ENCODE peak calls at places on chromosomes 11 and 22, in nine cellular contexts. D is fibroblast of the aortic adventitia, Z is fibroblast of lung, M is AG04450, W is ovary, C is IMR-90, E is A549, O is heart right ventricle, X is neural progenitor cell. R is an unnamed sample.

GRCh38 chr11:45473491-45473890 is 187.3 kb upstream of the SYT13 start:
- DNase-seq in D (no peak), Z (no peak), M (no peak), W (no peak), C (no peak), E (no peak), O (no peak), X (no peak), R (no peak)

GRCh38 chr22:32836286-32836859 is 34.9 kb downstream of the TIMP3 start:
- DNase-seq in D (peak; percentile 34), Z (no peak), M (no peak), W (no peak), C (peak; percentile 22), E (peak; percentile 18), O (no peak), X (peak; percentile 45), R (peak; percentile 38)

GRCh38 chr22:20519558-20519957 is 12.1 kb downstream of the MED15 start:
- DNase-seq in D (no peak), Z (no peak), M (no peak), W (no peak), C (no peak), E (no peak), O (no peak), X (no peak), R (no peak)

GRCh38 chr22:47592791-47593190 is 830.3 kb downstream of the TBC1D22A start:
- DNase-seq in D (no peak), Z (no peak), M (no peak), W (no peak), C (no peak), E (no peak), O (no peak), X (no peak), R (no peak)

GRCh38 chr11:93123351-93123898 is 74.4 kb downstream of the SLC36A4 start:
- DNase-seq in D (peak; percentile 62), Z (peak; percentile 49), M (no peak), W (no peak), C (peak; percentile 54), E (no peak), O (peak; percentile 40), X (no peak), R (peak; percentile 66)

GRCh38 chr11:65506770-65507485 is 8.1 kb downstream of the MALAT1 start:
- DNase-seq in D (no peak), Z (no peak), M (peak; percentile 82), W (peak; percentile 74), C (peak; percentile 95), E (no peak), O (no peak), X (peak; percentile 79), R (peak; percentile 95)

GRCh38 chr11:72004515-72005346 is 6.0 kb downstream of the IL18BP start:
- DNase-seq in D (no peak), Z (no peak), M (no peak), W (no peak), C (no peak), E (no peak), O (no peak), X (no peak), R (no peak)

GRCh38 chr11:77213029-77213579 is 85.1 kb downstream of the MYO7A start:
- DNase-seq in D (no peak), Z (no peak), M (no peak), W (no peak), C (no peak), E (no peak), O (no peak), X (no peak), R (no peak)

GRCh38 chr22:50143096-50143495 is 27.4 kb upstream of the PANX2 start:
- DNase-seq in D (no peak), Z (no peak), M (no peak), W (no peak), C (no peak), E (no peak), O (no peak), X (no peak), R (no peak)

GRCh38 chr22:50139843-50140415 is 30.6 kb upstream of the PANX2 start:
- DNase-seq in D (no peak), Z (no peak), M (no peak), W (no peak), C (no peak), E (no peak), O (no peak), X (no peak), R (peak; percentile 20)

GRCh38 chr22:50141462-50141861 is 29.1 kb upstream of the PANX2 start:
- DNase-seq in D (no peak), Z (no peak), M (no peak), W (no peak), C (no peak), E (no peak), O (no peak), X (no peak), R (no peak)

GRCh38 chr22:50140615-50141014 is 29.9 kb upstream of the PANX2 start:
- DNase-seq in D (no peak), Z (no peak), M (no peak), W (no peak), C (no peak), E (no peak), O (no peak), X (no peak), R (peak; percentile 24)

GRCh38 chr22:50141891-50142363 is 28.6 kb upstream of the PANX2 start:
- DNase-seq in D (no peak), Z (no peak), M (peak; percentile 29), W (no peak), C (peak; percentile 52), E (no peak), O (no peak), X (peak; percentile 76), R (no peak)
- TF ChIP-seq CTCF in D (no peak), Z (peak; percentile 30), M (peak; percentile 29), W (no peak), C (peak; percentile 13), E (no peak), O (no peak), X (peak; percentile 59), R (peak; percentile 9)

DNA sequence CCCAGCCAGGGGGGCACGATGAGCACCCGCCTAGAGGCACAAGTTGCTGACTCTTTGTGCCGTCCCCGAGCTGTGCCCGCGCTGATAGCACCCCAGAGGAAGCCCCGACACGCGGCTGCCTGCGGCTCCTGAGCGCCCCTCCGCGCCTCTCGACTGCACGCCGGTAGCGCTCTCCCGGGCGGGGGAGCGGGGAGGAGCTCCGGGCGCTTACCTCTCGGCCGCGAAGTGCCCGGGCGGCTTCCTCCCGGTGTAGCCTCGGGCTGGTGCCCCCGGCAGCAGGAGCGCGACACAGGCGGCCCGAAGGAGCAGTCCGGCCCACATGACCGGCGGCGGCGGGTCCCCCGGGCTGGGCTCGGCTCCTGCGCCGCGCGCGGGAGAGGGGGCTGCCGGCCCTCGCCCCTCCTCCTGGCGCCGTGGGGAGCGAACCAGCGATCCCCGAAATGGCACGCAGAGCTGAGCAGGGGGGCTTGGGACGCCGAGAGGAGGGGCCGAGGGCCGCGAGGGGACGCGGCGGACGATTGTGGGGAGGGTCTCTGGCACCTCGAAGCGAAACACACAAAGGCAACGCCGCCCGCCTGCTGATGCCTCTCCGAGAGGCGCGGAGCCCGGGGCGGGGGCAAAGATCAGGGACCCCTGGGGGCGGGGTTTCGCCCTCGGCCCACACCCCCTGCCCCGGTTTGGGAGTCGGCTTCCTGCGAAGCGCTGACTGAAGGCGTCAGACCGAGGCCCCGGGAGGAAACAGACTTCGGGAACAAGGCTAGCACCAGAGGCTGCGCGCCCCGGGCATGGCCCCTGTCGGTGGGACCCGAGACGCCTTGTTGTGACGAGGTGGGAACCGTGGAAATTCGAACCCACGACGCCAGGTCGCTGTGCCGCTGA is at the start of gene VWCE:
- DNase-seq in D (peak; percentile 43), Z (peak; percentile 49), M (no peak), W (peak; percentile 77), C (peak; percentile 41), E (peak; percentile 62), O (peak; percentile 32), X (peak; percentile 89), R (peak; percentile 55)
- H3K4me3 ChIP-seq in D (peak within 1 kb of the TSS; percentile 72), Z (peak within 1 kb of the TSS; percentile 48), M (peak within 1 kb of the TSS; percentile 65), W (peak within 1 kb of the TSS; percentile 59), C (peak within 1 kb of the TSS; percentile 48), E (peak within 1 kb of the TSS; percentile 61), O (peak within 1 kb of the TSS; percentile 63), X (peak within 1 kb of the TSS; percentile 55), R (peak within 1 kb of the TSS; percentile 67)

DNA sequence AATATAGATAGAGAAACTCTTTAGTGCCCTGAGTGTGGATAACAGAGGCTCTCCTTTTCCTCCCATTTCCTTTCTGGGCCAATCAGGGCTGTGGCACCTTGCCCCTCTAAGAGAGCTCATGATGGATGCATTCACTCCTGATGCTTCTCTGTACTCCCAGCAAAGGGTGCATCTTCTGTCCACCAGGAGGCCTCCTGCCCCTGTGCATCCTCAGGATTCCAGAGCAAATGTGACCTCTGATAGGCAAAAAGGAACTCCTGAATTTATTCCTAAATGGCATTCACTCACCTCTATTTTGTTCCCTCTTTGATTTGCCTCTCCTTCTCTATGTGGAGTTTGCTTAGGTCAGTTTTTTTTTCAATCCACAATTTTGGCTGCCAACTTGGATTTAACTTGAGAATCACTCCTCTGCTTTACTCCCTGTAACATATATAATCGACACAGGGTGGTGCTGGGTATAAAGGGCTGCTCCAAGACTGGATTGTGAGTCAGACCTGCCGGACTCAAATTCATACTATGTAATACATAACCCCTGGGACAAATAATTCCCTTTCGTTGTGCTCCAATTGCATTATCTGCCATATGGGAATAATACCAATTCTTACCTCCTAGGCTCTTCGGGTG is 1.1 kb upstream of the MRGPRX4 start:
- DNase-seq in D (no peak), Z (peak; percentile 6), M (no peak), W (no peak), C (no peak), E (peak; percentile 37), O (no peak), X (peak; percentile 73), R (peak; percentile 26)
- TF ChIP-seq CTCF in D (peak; percentile 46), Z (peak; percentile 44), M (peak; percentile 55), W (no peak), C (peak; percentile 32), E (peak; percentile 60), O (peak; percentile 48), X (peak; percentile 76), R (peak; percentile 59)

GRCh38 chr11:20597924-20598484 is 1.4 kb upstream of the SLC6A5 start:
- DNase-seq in D (no peak), Z (no peak), M (no peak), W (no peak), C (no peak), E (no peak), O (no peak), X (peak; percentile 57), R (no peak)

GRCh38 chr11:20595101-20595500 is 4.3 kb upstream of the SLC6A5 start:
- DNase-seq in D (no peak), Z (no peak), M (no peak), W (no peak), C (no peak), E (no peak), O (no peak), X (no peak), R (no peak)

GRCh38 chr11:20598487-20598886 is 921 bp upstream of the SLC6A5 start:
- DNase-seq in D (no peak), Z (no peak), M (no peak), W (no peak), C (no peak), E (no peak), O (no peak), X (peak; percentile 18), R (no peak)

GRCh38 chr11:20597137-20597923 is 2.1 kb upstream of the SLC6A5 start:
- DNase-seq in D (no peak), Z (no peak), M (no peak), W (no peak), C (no peak), E (no peak), O (no peak), X (peak; percentile 29), R (no peak)

DNA sequence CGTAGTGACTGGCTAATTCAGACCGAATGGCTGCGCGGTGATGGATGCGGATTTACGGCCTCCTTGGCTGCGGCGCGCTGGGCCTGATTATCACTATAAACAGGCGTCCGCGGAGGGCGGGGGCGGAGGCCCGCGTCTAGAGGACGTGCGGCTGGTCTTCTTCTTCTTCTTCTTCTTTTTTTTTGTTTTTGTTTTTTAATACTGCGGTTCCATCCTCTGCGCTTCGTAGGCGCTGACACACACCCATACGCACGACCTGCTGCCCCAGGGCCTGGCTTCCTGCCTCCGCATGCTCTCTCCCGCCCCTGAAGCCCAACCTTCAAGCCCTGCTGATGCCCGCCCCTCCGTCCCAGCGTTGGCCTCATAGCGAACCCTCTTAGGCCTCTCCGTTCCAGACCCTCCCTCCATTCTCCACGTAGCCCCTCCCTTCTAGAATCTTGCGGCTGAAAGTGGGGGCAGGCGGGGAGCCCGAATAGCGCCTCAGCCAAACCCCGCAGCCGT is 2.7 kb upstream of the SLC6A5 start:
- DNase-seq in D (no peak), Z (no peak), M (no peak), W (no peak), C (no peak), E (no peak), O (no peak), X (peak; percentile 65), R (no peak)
- H3K4me3 ChIP-seq in D (no peak overlapping the region), Z (no peak overlapping the region), M (no peak overlapping the region), W (no peak overlapping the region), C (no peak overlapping the region), E (no peak overlapping the region), O (peak overlapping the region; percentile 7), X (peak overlapping the region; percentile 50), R (no peak overlapping the region)

R was measured in fibroblast of pulmonary artery.